ENCODE peak calls at places on chromosomes 12 and 14, in four cellular contexts. One of them, this sample, is unnamed.

GRCh38 chr12:93883436-93884154 is 206.4 kb downstream of the CRADD start:
- DNase-seq in HT1080: peak
- DNase-seq in activated T-cell treated with anti-CD3 and anti-CD28 coated beads for 4 hours: no peak
- DNase-seq in A549: no peak
- DNase-seq in this sample: no peak

GRCh38 chr12:19316420-19316819 is 122.9 kb upstream of the AEBP2 start:
- DNase-seq in A549: no peak
- DNase-seq in HT1080: peak
- DNase-seq in activated T-cell treated with anti-CD3 and anti-CD28 coated beads for 4 hours: no peak
- DNase-seq in this sample: no peak

GRCh38 chr12:41402804-41403203 is 214.7 kb downstream of the PDZRN4 start:
- DNase-seq in HT1080: no peak
- DNase-seq in A549: no peak
- DNase-seq in activated T-cell treated with anti-CD3 and anti-CD28 coated beads for 4 hours: no peak
- DNase-seq in this sample: no peak

GRCh38 chr14:24673059-24673458 is 39.1 kb upstream of the GZMB start:
- DNase-seq in A549: no peak
- DNase-seq in HT1080: no peak
- DNase-seq in activated T-cell treated with anti-CD3 and anti-CD28 coated beads for 4 hours: no peak
- DNase-seq in this sample: peak

GRCh38 chr14:78156196-78156595 is 14.0 kb upstream of the NRXN3 start:
- DNase-seq in activated T-cell treated with anti-CD3 and anti-CD28 coated beads for 4 hours: no peak
- DNase-seq in A549: no peak
- DNase-seq in HT1080: no peak
- DNase-seq in this sample: no peak

GRCh38 chr14:77804592-77804991 is 4.7 kb downstream of the ADCK1 start:
- DNase-seq in A549: peak
- DNase-seq in HT1080: peak
- DNase-seq in activated T-cell treated with anti-CD3 and anti-CD28 coated beads for 4 hours: no peak
- DNase-seq in this sample: no peak

GRCh38 chr12:30203981-30204380 is 420.2 kb upstream of the TMTC1 start:
- DNase-seq in A549: no peak
- DNase-seq in activated T-cell treated with anti-CD3 and anti-CD28 coated beads for 4 hours: no peak
- DNase-seq in HT1080: no peak
- DNase-seq in this sample: no peak

GRCh38 chr14:51386983-51387730 is 147.1 kb downstream of the TMX1 start:
- DNase-seq in A549: no peak
- DNase-seq in HT1080: peak
- DNase-seq in activated T-cell treated with anti-CD3 and anti-CD28 coated beads for 4 hours: no peak
- DNase-seq in this sample: no peak

GRCh38 chr12:48235796-48236333 is 32.8 kb upstream of the OR10AD1 start:
- DNase-seq in HT1080: no peak
- DNase-seq in activated T-cell treated with anti-CD3 and anti-CD28 coated beads for 4 hours: no peak
- DNase-seq in A549: no peak
- DNase-seq in this sample: no peak

GRCh38 chr12:82832981-82833380 is 146.3 kb downstream of the TMTC2 start:
- DNase-seq in A549: no peak
- DNase-seq in HT1080: no peak
- DNase-seq in activated T-cell treated with anti-CD3 and anti-CD28 coated beads for 4 hours: no peak
- DNase-seq in this sample: no peak

GRCh38 chr12:14884458-14884878 is 1.2 kb downstream of the MGP start:
- DNase-seq in A549: no peak
- DNase-seq in HT1080: peak
- DNase-seq in activated T-cell treated with anti-CD3 and anti-CD28 coated beads for 4 hours: peak
- DNase-seq in this sample: peak

GRCh38 chr14:104196461-104197180 is 58.2 kb downstream of the KIF26A start:
- DNase-seq in A549: no peak
- DNase-seq in HT1080: no peak
- DNase-seq in activated T-cell treated with anti-CD3 and anti-CD28 coated beads for 4 hours: no peak
- DNase-seq in this sample: no peak

GRCh38 chr14:95071649-95072256 is 85.6 kb downstream of the DICER1 start:
- DNase-seq in HT1080: no peak
- DNase-seq in A549: no peak
- DNase-seq in activated T-cell treated with anti-CD3 and anti-CD28 coated beads for 4 hours: no peak
- DNase-seq in this sample: no peak

GRCh38 chr12:44347145-44347544 is 511.3 kb downstream of the TMEM117 start:
- DNase-seq in activated T-cell treated with anti-CD3 and anti-CD28 coated beads for 4 hours: no peak
- DNase-seq in A549: no peak
- DNase-seq in HT1080: no peak
- DNase-seq in this sample: no peak

GRCh38 chr14:61177279-61178225 is 103.6 kb downstream of the TMEM30B start:
- DNase-seq in activated T-cell treated with anti-CD3 and anti-CD28 coated beads for 4 hours: no peak
- DNase-seq in HT1080: peak
- DNase-seq in A549: no peak
- DNase-seq in this sample: no peak

GRCh38 chr12:63876980-63877379 is 32.5 kb downstream of the SRGAP1 start:
- DNase-seq in HT1080: no peak
- DNase-seq in A549: no peak
- DNase-seq in activated T-cell treated with anti-CD3 and anti-CD28 coated beads for 4 hours: no peak
- DNase-seq in this sample: no peak

GRCh38 chr12:26080911-26081310 is 43.9 kb downstream of the BHLHE41 start:
- DNase-seq in activated T-cell treated with anti-CD3 and anti-CD28 coated beads for 4 hours: no peak
- DNase-seq in A549: no peak
- DNase-seq in HT1080: no peak
- DNase-seq in this sample: no peak

GRCh38 chr14:97390031-97390729 is 593.0 kb downstream of the VRK1 start:
- DNase-seq in activated T-cell treated with anti-CD3 and anti-CD28 coated beads for 4 hours: no peak
- DNase-seq in HT1080: no peak
- DNase-seq in A549: no peak
- DNase-seq in this sample: no peak

GRCh38 chr12:39897315-39897714 is 208.6 kb downstream of the SLC2A13 start:
- DNase-seq in activated T-cell treated with anti-CD3 and anti-CD28 coated beads for 4 hours: no peak
- DNase-seq in A549: no peak
- DNase-seq in HT1080: no peak
- DNase-seq in this sample: no peak

GRCh38 chr14:23153891-23154796 is 29.3 kb downstream of the SLC7A8 start:
- DNase-seq in activated T-cell treated with anti-CD3 and anti-CD28 coated beads for 4 hours: no peak
- DNase-seq in HT1080: no peak
- DNase-seq in A549: no peak
- DNase-seq in this sample: peak

GRCh38 chr14:102633906-102634595 is 41.6 kb downstream of the RCOR1 start:
- DNase-seq in HT1080: no peak
- DNase-seq in activated T-cell treated with anti-CD3 and anti-CD28 coated beads for 4 hours: no peak
- DNase-seq in A549: no peak
- DNase-seq in this sample: no peak

GRCh38 chr14:22220427-22220826 is 368.6 kb downstream of the DAD1 start:
- DNase-seq in activated T-cell treated with anti-CD3 and anti-CD28 coated beads for 4 hours: no peak
- DNase-seq in HT1080: no peak
- DNase-seq in A549: no peak
- DNase-seq in this sample: no peak

GRCh38 chr14:75886661-75887348 is 95.0 kb downstream of the TGFB3 start:
- DNase-seq in HT1080: no peak
- DNase-seq in A549: no peak
- DNase-seq in activated T-cell treated with anti-CD3 and anti-CD28 coated beads for 4 hours: no peak
- DNase-seq in this sample: no peak

GRCh38 chr12:57452937-57453509 is 2.1 kb upstream of the INHBE start:
- DNase-seq in A549: peak
- DNase-seq in activated T-cell treated with anti-CD3 and anti-CD28 coated beads for 4 hours: no peak
- DNase-seq in HT1080: peak
- DNase-seq in this sample: peak

GRCh38 chr14:49977126-49977841 is 84.4 kb downstream of the ARF6 start:
- DNase-seq in activated T-cell treated with anti-CD3 and anti-CD28 coated beads for 4 hours: peak
- DNase-seq in A549: no peak
- DNase-seq in HT1080: no peak
- DNase-seq in this sample: no peak

GRCh38 chr14:94129758-94130414 is 482 bp upstream of the IFI27L2 start:
- DNase-seq in activated T-cell treated with anti-CD3 and anti-CD28 coated beads for 4 hours: peak
- DNase-seq in HT1080: peak
- DNase-seq in A549: peak
- DNase-seq in this sample: no peak

GRCh38 chr14:102028733-102029132 is 58.1 kb downstream of the HSP90AA1 start:
- DNase-seq in A549: no peak
- DNase-seq in HT1080: peak
- DNase-seq in activated T-cell treated with anti-CD3 and anti-CD28 coated beads for 4 hours: no peak
- DNase-seq in this sample: no peak

GRCh38 chr12:57092876-57093411 is 4.0 kb downstream of the NAB2 start:
- DNase-seq in activated T-cell treated with anti-CD3 and anti-CD28 coated beads for 4 hours: no peak
- DNase-seq in HT1080: no peak
- DNase-seq in A549: no peak
- DNase-seq in this sample: no peak

GRCh38 chr12:121980211-121980891 is 41.3 kb upstream of the BCL7A start:
- DNase-seq in HT1080: peak
- DNase-seq in A549: no peak
- DNase-seq in activated T-cell treated with anti-CD3 and anti-CD28 coated beads for 4 hours: no peak
- DNase-seq in this sample: no peak

GRCh38 chr12:11877102-11877826 is 193.5 kb upstream of the BCL2L14 start:
- DNase-seq in A549: no peak
- DNase-seq in HT1080: no peak
- DNase-seq in activated T-cell treated with anti-CD3 and anti-CD28 coated beads for 4 hours: no peak
- DNase-seq in this sample: no peak

GRCh38 chr12:52037248-52037861 is 13.9 kb upstream of the NR4A1 start:
- DNase-seq in HT1080: no peak
- DNase-seq in activated T-cell treated with anti-CD3 and anti-CD28 coated beads for 4 hours: no peak
- DNase-seq in A549: no peak
- DNase-seq in this sample: no peak

GRCh38 chr12:106409898-106410297 is 52.4 kb downstream of the POLR3B start:
- DNase-seq in A549: no peak
- DNase-seq in activated T-cell treated with anti-CD3 and anti-CD28 coated beads for 4 hours: no peak
- DNase-seq in HT1080: no peak
- DNase-seq in this sample: no peak

GRCh38 chr12:90921536-90921935 is 33.4 kb downstream of the CCER1 start:
- DNase-seq in A549: no peak
- DNase-seq in HT1080: no peak
- DNase-seq in activated T-cell treated with anti-CD3 and anti-CD28 coated beads for 4 hours: no peak
- DNase-seq in this sample: no peak

GRCh38 chr12:21657336-21658077 is at the start of gene LDHB:
- DNase-seq in activated T-cell treated with anti-CD3 and anti-CD28 coated beads for 4 hours: peak
- DNase-seq in A549: peak
- DNase-seq in HT1080: peak
- DNase-seq in this sample: peak

GRCh38 chr12:1799882-1800645 is 20.3 kb upstream of the LRTM2 start:
- DNase-seq in activated T-cell treated with anti-CD3 and anti-CD28 coated beads for 4 hours: no peak
- DNase-seq in A549: no peak
- DNase-seq in HT1080: no peak
- DNase-seq in this sample: no peak

GRCh38 chr12:67193705-67194104 is 75.5 kb upstream of the CAND1 start:
- DNase-seq in HT1080: peak
- DNase-seq in activated T-cell treated with anti-CD3 and anti-CD28 coated beads for 4 hours: no peak
- DNase-seq in A549: no peak
- DNase-seq in this sample: no peak

GRCh38 chr12:116092162-116092561 is 185.3 kb downstream of the MED13L start:
- DNase-seq in HT1080: no peak
- DNase-seq in activated T-cell treated with anti-CD3 and anti-CD28 coated beads for 4 hours: no peak
- DNase-seq in A549: no peak
- DNase-seq in this sample: no peak

GRCh38 chr12:62604856-62605255 is 138.2 kb downstream of the MON2 start:
- DNase-seq in A549: no peak
- DNase-seq in HT1080: no peak
- DNase-seq in activated T-cell treated with anti-CD3 and anti-CD28 coated beads for 4 hours: no peak
- DNase-seq in this sample: no peak

GRCh38 chr12:92244036-92244435 is 98.4 kb upstream of the BTG1 start:
- DNase-seq in HT1080: no peak
- DNase-seq in activated T-cell treated with anti-CD3 and anti-CD28 coated beads for 4 hours: no peak
- DNase-seq in A549: no peak
- DNase-seq in this sample: no peak